ENCODE peak calls at places on chromosomes 12 and 14, in eight cellular contexts. X is ovary; M is heart right ventricle; L is mesendoderm; S is neuronal stem cell; R is mammary epithelial cell; U is CD8-positive, alpha-beta T cell; D is breast epithelium. Q is an unnamed sample. For H3K36me3, the result is how much of the 10 kb centered on the place peaks cover.

GRCh38 chr14:43949410-43949809 is 557.7 kb downstream of the FSCB start:
- DNase-seq in X (no peak), M (no peak), L (peak), S (peak), R (no peak), U (no peak), D (no peak), Q (peak)

GRCh38 chr14:91614187-91614586 is 104.1 kb upstream of the PPP4R3A start:
- DNase-seq in X (no peak), M (no peak), L (no peak), S (no peak), R (peak), U (no peak), D (no peak), Q (no peak)

GRCh38 chr14:79136437-79137430 is 966.6 kb downstream of the NRXN3 start:
- DNase-seq in X (no peak), M (no peak), L (peak), S (peak), R (no peak), U (no peak), D (no peak), Q (peak)

GRCh38 chr14:53432378-53432802 is 279.3 kb upstream of the DDHD1 start:
- DNase-seq in X (no peak), M (no peak), L (peak), S (peak), R (peak), U (no peak), D (no peak), Q (peak)

GRCh38 chr12:76901628-76902386 is 23.0 kb upstream of the CSRP2 start:
- DNase-seq in X (no peak), M (no peak), L (no peak), S (no peak), R (no peak), U (no peak), D (no peak), Q (no peak)

GRCh38 chr12:120101182-120101581 is 15.4 kb downstream of the RAB35 start:
- DNase-seq in X (peak), M (no peak), L (no peak), S (no peak), R (no peak), U (no peak), D (no peak), Q (peak)

GRCh38 chr12:103786201-103786600 is 54.8 kb downstream of the NT5DC3 start:
- DNase-seq in X (no peak), M (no peak), L (no peak), S (no peak), R (no peak), U (no peak), D (no peak), Q (no peak)

GRCh38 chr12:88036368-88036965 is 7.3 kb upstream of the C12orf50 start:
- DNase-seq in X (no peak), M (no peak), L (no peak), S (no peak), R (peak), U (no peak), D (no peak), Q (no peak)

GRCh38 chr12:55760663-55761062 is 17.7 kb downstream of the GDF11 start:
- DNase-seq in X (no peak), M (no peak), L (no peak), S (no peak), R (no peak), U (no peak), D (no peak), Q (no peak)

GRCh38 chr12:90621927-90622326 is 333.0 kb downstream of the CCER1 start:
- DNase-seq in X (no peak), M (no peak), L (no peak), S (no peak), R (peak), U (no peak), D (no peak), Q (no peak)

GRCh38 chr14:59600211-59600945 is 23.8 kb upstream of the CCDC175 start:
- DNase-seq in X (no peak), M (no peak), L (no peak), S (no peak), R (no peak), U (no peak), D (no peak), Q (no peak)

GRCh38 chr12:19222566-19222965 is 93.0 kb downstream of the PLEKHA5 start:
- DNase-seq in X (no peak), M (no peak), L (no peak), S (no peak), R (no peak), U (no peak), D (no peak), Q (no peak)

GRCh38 chr12:107472308-107472707 is 213.3 kb upstream of the PWP1 start:
- DNase-seq in X (no peak), M (no peak), L (no peak), S (no peak), R (no peak), U (no peak), D (no peak), Q (no peak)

GRCh38 chr12:49885118-49885517 is 18.6 kb downstream of the FAIM2 start:
- DNase-seq in X (peak), M (no peak), L (no peak), S (no peak), R (no peak), U (no peak), D (no peak), Q (no peak)

GRCh38 chr14:42994001-42994736 is 1387.5 kb downstream of the LRFN5 start:
- DNase-seq in X (no peak), M (no peak), L (no peak), S (no peak), R (no peak), U (no peak), D (no peak), Q (no peak)

GRCh38 chr12:29008786-29009185 is 140.3 kb upstream of the FAR2 start:
- DNase-seq in X (no peak), M (no peak), L (no peak), S (no peak), R (peak), U (no peak), D (no peak), Q (no peak)

DNA sequence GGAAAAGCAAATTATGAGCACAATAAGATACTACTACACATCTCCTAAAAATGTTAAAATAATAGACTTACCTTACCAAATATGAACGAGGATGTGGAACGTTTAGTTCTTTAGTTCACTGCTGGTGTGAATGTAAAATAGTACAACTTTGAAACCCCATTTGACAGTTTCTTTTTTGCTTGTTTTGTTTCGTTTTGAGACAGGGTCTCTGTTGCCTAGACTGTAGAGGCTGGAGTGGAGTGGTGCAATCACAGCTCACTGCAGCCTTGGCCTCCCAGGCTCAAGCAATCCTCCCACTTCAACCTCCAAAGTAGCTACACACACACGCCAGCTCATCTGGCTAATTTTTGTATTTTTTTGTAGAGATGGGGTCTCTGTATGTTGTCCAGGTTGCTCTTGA is 136.4 kb upstream of the FAR2 start:
- DNase-seq in X (no peak), M (no peak), L (no peak), S (no peak), R (no peak), U (no peak), D (no peak), Q (no peak)
- H3K36me3 ChIP-seq in X (under half), M (under half), L (under half), S (under half), R (under half), U (under half), D (under half), Q (under half)

GRCh38 chr14:103680491-103681231 is 34.6 kb downstream of the XRCC3 start:
- DNase-seq in X (no peak), M (no peak), L (no peak), S (no peak), R (no peak), U (no peak), D (no peak), Q (no peak)
- H3K36me3 ChIP-seq in X (under half), M (half or more), L (under half), S (half or more), R (under half), U (half or more), D (under half), Q (under half)

GRCh38 chr14:21231020-21231652 is 38.1 kb downstream of the HNRNPC start:
- DNase-seq in X (no peak), M (no peak), L (no peak), S (no peak), R (no peak), U (no peak), D (no peak), Q (no peak)
- H3K36me3 ChIP-seq in X (under half), M (half or more), L (under half), S (half or more), R (under half), U (half or more), D (under half), Q (under half)

DNA sequence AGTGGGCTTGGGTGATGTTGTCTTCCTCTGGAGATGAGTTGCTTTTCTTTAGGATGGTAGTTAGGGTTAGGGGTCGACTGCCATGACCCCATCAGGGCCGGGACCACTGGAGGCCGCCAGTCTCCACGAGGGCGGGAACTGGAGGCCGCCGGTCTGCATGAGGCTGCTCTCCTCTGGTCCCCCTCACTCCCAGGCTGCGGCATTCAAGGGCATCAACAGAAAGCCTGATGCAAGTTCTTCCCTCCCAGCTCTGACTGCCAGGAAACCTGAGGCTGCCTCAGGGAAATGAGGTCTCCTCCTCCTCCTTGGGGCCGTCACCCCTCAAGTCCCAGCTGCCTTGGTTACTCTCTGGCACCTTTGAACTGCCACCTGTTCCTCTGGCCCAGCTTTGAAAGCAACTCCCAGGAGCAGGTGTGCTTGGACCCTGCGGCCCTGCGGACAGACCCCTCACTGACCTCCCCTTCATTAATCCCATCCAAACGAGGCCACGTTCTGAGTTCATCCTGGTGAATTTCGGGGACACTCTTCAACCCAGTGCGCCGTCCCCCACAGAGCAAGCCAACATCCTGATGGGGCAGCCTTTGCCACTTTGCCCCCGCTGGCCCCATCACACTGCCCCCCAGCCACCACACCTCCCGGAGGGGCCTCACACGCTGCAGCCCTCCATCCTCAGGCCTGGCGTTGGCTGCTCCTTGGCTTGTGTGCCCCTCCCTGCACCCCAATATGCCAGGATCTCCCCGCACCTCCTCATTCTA is 37.2 kb upstream of the FBRSL1 start:
- DNase-seq in X (no peak), M (no peak), L (no peak), S (no peak), R (no peak), U (no peak), D (no peak), Q (peak)
- H3K36me3 ChIP-seq in X (under half), M (under half), L (under half), S (under half), R (under half), U (under half), D (under half), Q (under half)

DNA sequence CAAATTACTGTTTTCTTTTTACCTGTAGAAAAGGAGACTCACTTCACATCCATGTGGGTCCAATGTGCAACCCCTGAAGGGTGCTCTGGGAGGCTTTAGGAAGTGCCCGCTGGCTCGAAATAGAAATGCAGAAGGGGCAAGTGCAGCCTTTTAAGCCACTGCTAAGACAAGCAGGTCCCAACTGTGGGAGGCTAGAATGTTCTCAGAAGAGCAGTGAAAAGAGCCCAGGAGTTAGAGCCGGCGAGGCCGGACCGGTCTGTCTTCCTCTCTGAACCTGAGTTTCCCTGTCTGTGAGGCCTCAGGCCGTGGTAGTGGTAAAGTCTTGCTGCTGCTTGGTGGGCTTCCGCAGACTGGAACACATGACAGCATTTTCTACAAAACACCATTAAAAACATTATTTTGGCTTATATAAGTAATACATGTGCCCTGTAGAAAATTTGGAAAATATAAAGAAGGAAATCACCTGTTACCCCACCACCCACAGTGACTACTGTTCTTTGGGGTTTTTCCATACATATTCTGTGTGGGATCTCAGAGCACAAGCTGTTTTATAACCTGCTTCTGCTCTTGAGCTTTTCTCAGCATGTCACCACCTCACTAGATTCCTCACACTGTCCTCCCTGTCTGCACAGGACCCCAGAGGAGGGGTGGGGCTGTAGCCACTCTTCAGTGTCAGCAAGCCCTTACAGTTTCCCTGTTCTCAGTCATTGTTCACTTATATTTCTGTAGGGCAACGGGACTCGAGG is 6.0 kb downstream of the CKB start:
- DNase-seq in X (peak), M (no peak), L (no peak), S (no peak), R (no peak), U (no peak), D (peak), Q (peak)
- H3K36me3 ChIP-seq in X (under half), M (under half), L (under half), S (under half), R (under half), U (under half), D (under half), Q (under half)

GRCh38 chr12:133130808-133131128 is 341 bp downstream of the ZNF10 start:
- DNase-seq in X (peak), M (peak), L (no peak), S (no peak), R (no peak), U (peak), D (peak), Q (no peak)

GRCh38 chr12:133130038-133130807 is at the start of the genes ZNF10 and ZNF891:
- DNase-seq in X (peak), M (peak), L (peak), S (peak), R (peak), U (peak), D (peak), Q (peak)

GRCh38 chr12:133124674-133125073 is 5.4 kb downstream of the ZNF891 start:
- DNase-seq in X (no peak), M (no peak), L (no peak), S (no peak), R (no peak), U (no peak), D (no peak), Q (no peak)

GRCh38 chr12:133129368-133130037 is 571 bp downstream of the ZNF891 start:
- DNase-seq in X (no peak), M (no peak), L (no peak), S (no peak), R (no peak), U (no peak), D (no peak), Q (no peak)
- H3K36me3 ChIP-seq in X (under half), M (half or more), L (under half), S (half or more), R (under half), U (under half), D (under half), Q (under half)

GRCh38 chr12:69321356-69321755 is 26.8 kb upstream of the LYZ start:
- DNase-seq in X (no peak), M (no peak), L (no peak), S (no peak), R (no peak), U (no peak), D (no peak), Q (no peak)
- H3K36me3 ChIP-seq in X (under half), M (under half), L (under half), S (under half), R (under half), U (under half), D (under half), Q (under half)

Q was measured in H7.